ENCODE peak calls at places on chromosomes 13 and 19, in eight cellular contexts. T is Peyer's patch, B is psoas muscle, U is ascending aorta, R is foreskin fibroblast, F is fibroblast of pulmonary artery, S is mucosa of descending colon, N is astrocyte of the spinal cord. J is an unnamed sample.

GRCh38 chr13:40017662-40018262 is 362.3 kb downstream of the COG6 start:
- DNase-seq in S (no peak), T (no peak), U (no peak), B (no peak), R (no peak), N (no peak), F (no peak), J (no peak)

GRCh38 chr19:48350856-48351255 is 12.9 kb downstream of the TMEM143 start:
- DNase-seq in R (no peak), N (no peak), T (no peak), S (no peak), F (no peak), B (no peak), U (no peak), J (no peak)

GRCh38 chr13:44453881-44454280 is 80.3 kb downstream of the SERP2 start:
- DNase-seq in R (no peak), B (no peak), S (no peak), N (no peak), T (no peak), U (no peak), F (no peak), J (no peak)

GRCh38 chr13:105336706-105337582 is 1198.5 kb downstream of the EFNB2 start:
- DNase-seq in R (no peak), F (peak), U (peak), N (peak), S (no peak), T (no peak), B (no peak), J (peak)

GRCh38 chr19:3783660-3784584 is 2.3 kb downstream of the MATK start:
- DNase-seq in U (no peak), R (no peak), N (no peak), B (no peak), S (peak), F (no peak), T (no peak), J (no peak)

GRCh38 chr13:82740442-82740841 is 1141.8 kb downstream of the SLITRK1 start:
- DNase-seq in R (no peak), T (no peak), F (no peak), N (no peak), U (no peak), S (no peak), B (no peak), J (no peak)

GRCh38 chr13:22717036-22717435 is 463.7 kb upstream of the SGCG start:
- DNase-seq in B (no peak), U (no peak), T (no peak), S (no peak), F (no peak), N (no peak), R (no peak), J (no peak)

GRCh38 chr13:40152145-40152544 is 496.7 kb downstream of the COG6 start:
- DNase-seq in U (peak), S (no peak), T (no peak), N (peak), B (no peak), R (peak), F (peak), J (peak)

GRCh38 chr19:15101479-15102082 is 5.6 kb upstream of the SYDE1 start:
- DNase-seq in R (peak), S (no peak), N (peak), B (no peak), F (peak), T (peak), U (no peak), J (peak)

GRCh38 chr19:15107056-15108010 is at the start of gene SYDE1:
- DNase-seq in F (peak), U (peak), N (peak), S (no peak), T (no peak), R (peak), B (peak), J (peak)

GRCh38 chr19:15104411-15104810 is 2.8 kb upstream of the SYDE1 start:
- DNase-seq in F (no peak), U (no peak), B (no peak), T (no peak), N (no peak), R (no peak), S (no peak), J (no peak)

GRCh38 chr19:15105044-15105443 is 2.2 kb upstream of the SYDE1 start:
- DNase-seq in B (no peak), U (no peak), T (no peak), R (no peak), F (no peak), S (no peak), N (no peak), J (no peak)

DNA sequence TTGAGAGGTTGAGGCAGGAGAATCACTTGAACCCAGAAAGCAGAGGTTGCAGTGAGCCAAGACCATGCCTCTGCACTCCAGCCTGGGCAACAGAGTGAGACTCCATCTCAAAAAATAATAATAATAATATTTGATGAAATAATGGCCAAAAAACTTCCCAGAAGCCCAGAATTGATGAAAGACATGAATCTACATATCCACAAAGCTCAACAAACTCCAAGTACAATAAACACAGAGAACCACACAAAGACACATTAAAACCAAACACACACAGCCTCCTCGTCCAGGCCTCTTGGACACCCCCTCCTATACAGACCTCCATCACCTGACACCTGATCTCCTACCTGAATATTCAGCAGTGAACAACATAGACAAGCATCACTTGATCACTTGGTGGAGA is 3.2 kb upstream of the SYDE1 start:
- DNase-seq in U (no peak), S (no peak), N (no peak), T (no peak), F (no peak), R (no peak), B (no peak), J (no peak)
- TF ChIP-seq CTCF in U (no peak), S (no peak), N (no peak), T (no peak), F (no peak), R (no peak), B (no peak), J (no peak)

GRCh38 chr19:19517235-19517619 is 1.2 kb downstream of the NDUFA13 start:
- DNase-seq in N (no peak), S (no peak), F (no peak), B (no peak), T (no peak), U (no peak), R (no peak), J (no peak)
- H3K4me3 ChIP-seq in N (peak), S (no peak), F (peak), B (peak), T (peak), U (peak), R (peak), J (peak)

DNA sequence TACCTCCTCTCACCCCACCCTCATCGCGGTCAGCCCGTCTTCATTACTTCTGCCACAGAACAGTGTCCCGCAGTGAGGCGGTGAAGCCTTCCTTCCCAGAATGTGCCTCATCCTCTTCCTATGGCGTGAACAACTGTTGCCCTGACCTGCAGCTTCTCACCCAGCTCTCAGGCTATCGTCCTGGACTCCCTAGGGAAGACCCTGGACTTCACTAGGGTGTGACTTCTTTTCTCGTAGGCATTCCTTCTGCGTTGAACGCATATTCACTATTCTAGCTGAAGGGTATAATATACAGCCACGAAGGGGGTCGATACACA is 982 bp downstream of the ZNF865 start:
- DNase-seq in F (no peak), R (no peak), B (no peak), N (no peak), U (no peak), T (no peak), S (no peak), J (no peak)
- TF ChIP-seq CTCF in F (no peak), R (no peak), B (no peak), N (no peak), U (no peak), T (no peak), S (no peak), J (no peak)

GRCh38 chr13:106484084-106484754 is 51.2 kb downstream of the EFNB2 start:
- DNase-seq in F (no peak), N (no peak), U (no peak), B (no peak), T (no peak), S (no peak), R (peak), J (no peak)
- H3K4me3 ChIP-seq in F (peak), N (no peak), U (peak), B (peak), T (no peak), S (no peak), R (no peak), J (no peak)

DNA sequence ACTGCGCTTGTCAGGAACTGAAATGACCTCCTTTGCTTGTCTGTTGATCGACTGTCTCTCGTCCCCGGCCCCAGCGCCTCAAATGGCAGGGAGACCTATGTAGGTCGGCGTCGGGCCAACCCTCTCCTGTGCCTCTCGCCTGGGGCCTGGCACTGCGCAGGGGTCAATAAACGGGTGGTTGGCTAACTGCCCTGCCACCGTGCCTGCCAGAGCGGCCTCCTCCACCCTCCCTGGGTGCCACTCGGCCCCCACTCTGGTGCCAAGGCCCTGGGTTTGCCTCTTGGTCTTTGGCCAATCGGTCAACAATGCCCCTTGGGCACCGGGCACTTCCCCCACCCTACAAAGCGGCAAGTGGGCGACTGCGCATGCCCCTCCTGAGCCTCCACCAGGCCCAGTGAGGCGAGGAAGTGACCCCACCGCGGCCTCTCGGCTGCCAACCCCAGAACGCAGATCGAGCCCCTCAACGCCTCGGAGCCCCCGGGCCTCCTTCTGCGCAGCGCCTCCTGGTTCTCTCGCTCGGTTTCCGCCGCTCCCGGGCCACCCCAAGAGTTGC is 1.1 kb downstream of the KEAP1 start:
- DNase-seq in T (peak), R (peak), F (peak), U (peak), B (peak), S (peak), N (peak), J (peak)
- TF ChIP-seq CTCF in T (no peak), R (no peak), F (no peak), U (no peak), B (no peak), S (no peak), N (no peak), J (no peak)

DNA sequence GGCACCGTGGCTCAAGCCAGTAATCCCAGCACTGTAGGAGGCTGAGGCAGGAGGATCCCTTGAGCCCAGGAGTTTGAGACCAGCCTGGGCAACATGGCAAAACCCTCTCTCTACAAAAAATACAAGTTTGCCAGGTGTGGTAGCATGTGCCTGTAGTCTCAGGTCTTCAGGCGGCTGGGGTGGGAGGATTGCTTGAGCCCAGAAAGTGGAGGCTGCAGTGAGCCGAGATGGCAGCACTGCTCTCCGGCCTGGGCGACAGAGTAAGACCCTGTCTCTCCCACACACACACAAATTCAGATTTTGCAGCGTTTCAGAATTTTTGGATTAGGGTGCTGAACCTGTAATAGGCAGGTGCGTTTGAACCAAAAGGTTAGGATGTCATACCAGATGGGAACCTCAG is 2.2 kb downstream of the RPS11 start:
- DNase-seq in F (no peak), T (no peak), N (no peak), S (no peak), U (no peak), R (no peak), B (no peak), J (no peak)
- H3K4me3 ChIP-seq in F (peak), T (no peak), N (no peak), S (no peak), U (peak), R (no peak), B (peak), J (no peak)

GRCh38 chr19:18488403-18488723 is 33.5 kb downstream of the ELL start:
- DNase-seq in S (no peak), B (peak), R (peak), U (no peak), F (no peak), T (no peak), N (no peak), J (no peak)
- TF ChIP-seq CTCF in S (no peak), B (peak), R (peak), U (no peak), F (peak), T (peak), N (peak), J (peak)

DNA sequence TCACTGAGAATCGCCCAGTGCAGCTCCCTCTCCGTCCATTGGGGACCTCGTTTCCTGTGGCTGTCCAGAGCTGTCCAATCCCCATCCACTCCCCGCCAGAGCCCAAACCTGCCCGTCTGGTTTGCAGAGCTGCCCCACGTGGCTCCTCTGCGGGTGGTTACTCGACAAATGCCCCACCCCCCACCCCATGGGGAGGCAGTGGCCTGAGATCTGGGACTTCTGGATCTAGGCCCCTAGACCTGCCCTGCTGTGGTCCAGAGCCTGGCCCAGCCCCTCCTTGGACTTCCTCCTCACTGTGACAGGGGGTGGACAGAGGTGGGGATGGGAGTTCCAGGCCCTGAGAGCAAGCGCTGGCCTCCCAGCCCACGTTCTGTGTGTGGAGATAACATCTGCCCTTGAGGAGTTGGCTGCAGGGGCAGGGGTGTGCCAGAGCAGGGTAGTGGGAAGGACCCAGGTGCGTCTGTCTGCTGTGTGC is 29.1 kb downstream of the PAK4 start:
- DNase-seq in U (no peak), F (no peak), R (no peak), S (peak), B (no peak), N (no peak), T (no peak), J (no peak)
- H3K4me3 ChIP-seq in U (no peak), F (no peak), R (no peak), S (no peak), B (no peak), N (no peak), T (no peak), J (no peak)

J was measured in fibroblast of villous mesenchyme.